ENCODE peak calls at places on chromosomes 4 and X, in nine cellular contexts. J, S, Z, N, D, H, G, I and F are unnamed samples. For H3K27me3, the result is how much of the 10 kb centered on the place peaks cover.

GRCh38 chr4:5893013-5893580 is at the start of gene CRMP1:
- DNase-seq in J (no peak), S (no peak), Z (no peak), N (no peak), D (no peak), H (no peak), G (no peak), I (peak), F (no peak)

GRCh38 chr4:106818764-106819163 is 217.3 kb downstream of the DKK2 start:
- DNase-seq in J (no peak), S (no peak), Z (no peak), N (no peak), D (no peak), H (no peak), G (peak), I (no peak), F (no peak)

GRCh38 chrX:135484636-135485289 is 35.7 kb upstream of the INTS6L start:
- DNase-seq in J (no peak), S (peak), Z (no peak), N (peak), D (peak), H (no peak), G (peak), I (peak), F (no peak)

GRCh38 chrX:43849173-43849572 is 33.1 kb downstream of the MAOB start:
- DNase-seq in J (no peak), S (no peak), Z (no peak), N (no peak), D (no peak), H (no peak), G (no peak), I (no peak), F (no peak)

GRCh38 chrX:108396188-108396885 is 41.9 kb downstream of the COL4A6 start:
- DNase-seq in J (no peak), S (no peak), Z (no peak), N (peak), D (no peak), H (no peak), G (no peak), I (peak), F (no peak)

GRCh38 chrX:139429913-139430312 is 100.6 kb upstream of the F9 start:
- DNase-seq in J (no peak), S (no peak), Z (no peak), N (no peak), D (no peak), H (no peak), G (no peak), I (peak), F (peak)

GRCh38 chr4:158667651-158668198 is 4.0 kb downstream of the C4orf46 start:
- DNase-seq in J (no peak), S (no peak), Z (no peak), N (peak), D (peak), H (no peak), G (peak), I (peak), F (no peak)

GRCh38 chrX:71315917-71316316 is 14.4 kb downstream of the ITGB1BP2 start:
- DNase-seq in J (no peak), S (no peak), Z (no peak), N (peak), D (peak), H (no peak), G (peak), I (no peak), F (no peak)

GRCh38 chr4:5395781-5396180 is 312.6 kb downstream of the EVC2 start:
- DNase-seq in J (no peak), S (no peak), Z (no peak), N (no peak), D (no peak), H (no peak), G (no peak), I (no peak), F (no peak)

GRCh38 chr4:151475338-151475737 is 66.4 kb downstream of the FHIP1A start:
- DNase-seq in J (no peak), S (no peak), Z (no peak), N (no peak), D (no peak), H (no peak), G (no peak), I (no peak), F (no peak)

GRCh38 chr4:1508161-1509160 is 102.2 kb upstream of the NKX1-1 start:
- DNase-seq in J (no peak), S (no peak), Z (no peak), N (no peak), D (no peak), H (peak), G (no peak), I (no peak), F (no peak)

GRCh38 chrX:32116047-32116446 is 1044.2 kb upstream of the FTHL17 start:
- DNase-seq in J (no peak), S (no peak), Z (no peak), N (no peak), D (peak), H (no peak), G (no peak), I (peak), F (no peak)

GRCh38 chr4:833156-833555 is 7.2 kb upstream of the CPLX1 start:
- DNase-seq in J (no peak), S (no peak), Z (no peak), N (no peak), D (no peak), H (peak), G (no peak), I (no peak), F (no peak)

GRCh38 chr4:26087108-26087507 is 173.1 kb downstream of the SMIM20 start:
- DNase-seq in J (no peak), S (no peak), Z (no peak), N (peak), D (no peak), H (no peak), G (no peak), I (no peak), F (no peak)

GRCh38 chr4:108794136-108794535 is 31.3 kb upstream of the ETNPPL start:
- DNase-seq in J (no peak), S (no peak), Z (no peak), N (peak), D (peak), H (no peak), G (no peak), I (no peak), F (no peak)

GRCh38 chrX:39559229-39559628 is 538.5 kb downstream of the BCOR start:
- DNase-seq in J (no peak), S (no peak), Z (no peak), N (peak), D (no peak), H (no peak), G (no peak), I (no peak), F (no peak)

GRCh38 chrX:45775462-45775861 is 574.8 kb upstream of the DIPK2B start:
- DNase-seq in J (no peak), S (no peak), Z (no peak), N (peak), D (no peak), H (no peak), G (peak), I (peak), F (no peak)

GRCh38 chr4:186204611-186205144 is 13.3 kb downstream of the CYP4V2 start:
- DNase-seq in J (no peak), S (no peak), Z (no peak), N (no peak), D (no peak), H (no peak), G (no peak), I (no peak), F (no peak)

GRCh38 chr4:38424171-38424871 is 239.7 kb upstream of the KLF3 start:
- DNase-seq in J (no peak), S (peak), Z (no peak), N (no peak), D (no peak), H (no peak), G (no peak), I (peak), F (peak)

GRCh38 chr4:74630551-74630950 is 163.8 kb downstream of the BTC start:
- DNase-seq in J (no peak), S (no peak), Z (no peak), N (no peak), D (no peak), H (no peak), G (no peak), I (no peak), F (no peak)

GRCh38 chrX:16160729-16161128 is 6.6 kb upstream of the MAGEB17 start:
- DNase-seq in J (no peak), S (no peak), Z (no peak), N (peak), D (peak), H (no peak), G (peak), I (peak), F (no peak)

GRCh38 chr4:147829401-147830101 is 97.7 kb downstream of the ARHGAP10 start:
- DNase-seq in J (no peak), S (no peak), Z (no peak), N (peak), D (peak), H (no peak), G (peak), I (no peak), F (no peak)
- H3K27ac ChIP-seq in J (peak), S (peak), Z (peak), N (peak), D (peak), H (peak), G (no peak), I (no peak), F (no peak)

DNA sequence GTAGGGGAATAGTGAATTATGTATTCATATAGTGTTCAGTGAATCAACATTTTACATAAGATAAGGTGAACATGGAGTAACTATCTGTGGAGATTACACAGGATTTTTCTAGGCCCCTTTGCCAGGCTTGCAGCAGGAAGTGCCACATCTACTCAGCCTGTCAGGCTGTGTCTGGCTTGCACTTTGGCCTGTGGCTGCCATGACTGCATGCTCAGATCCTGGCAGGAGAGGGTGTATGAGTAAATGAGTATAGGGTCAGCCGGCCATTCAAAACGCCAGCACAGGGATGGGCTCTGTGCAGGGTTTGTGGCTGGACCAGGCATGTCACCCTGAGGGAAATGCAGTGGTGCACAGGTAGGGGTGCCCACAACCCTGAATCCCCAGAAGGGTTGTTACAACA is 51.9 kb downstream of the UBQLN2 start:
- DNase-seq in J (no peak), S (no peak), Z (no peak), N (no peak), D (no peak), H (no peak), G (no peak), I (no peak), F (no peak)
- H3K4me3 ChIP-seq in J (no peak), S (no peak), Z (no peak), N (no peak), D (no peak), H (no peak), G (no peak), I (no peak), F (no peak)

GRCh38 chr4:3826247-3827172 is 60.3 kb downstream of the ADRA2C start:
- DNase-seq in J (no peak), S (no peak), Z (no peak), N (no peak), D (no peak), H (no peak), G (no peak), I (no peak), F (no peak)
- H3K27me3 ChIP-seq in J (half or more), S (under half), Z (under half), N (under half), D (under half), H (under half), G (under half), I (under half), F (under half)

DNA sequence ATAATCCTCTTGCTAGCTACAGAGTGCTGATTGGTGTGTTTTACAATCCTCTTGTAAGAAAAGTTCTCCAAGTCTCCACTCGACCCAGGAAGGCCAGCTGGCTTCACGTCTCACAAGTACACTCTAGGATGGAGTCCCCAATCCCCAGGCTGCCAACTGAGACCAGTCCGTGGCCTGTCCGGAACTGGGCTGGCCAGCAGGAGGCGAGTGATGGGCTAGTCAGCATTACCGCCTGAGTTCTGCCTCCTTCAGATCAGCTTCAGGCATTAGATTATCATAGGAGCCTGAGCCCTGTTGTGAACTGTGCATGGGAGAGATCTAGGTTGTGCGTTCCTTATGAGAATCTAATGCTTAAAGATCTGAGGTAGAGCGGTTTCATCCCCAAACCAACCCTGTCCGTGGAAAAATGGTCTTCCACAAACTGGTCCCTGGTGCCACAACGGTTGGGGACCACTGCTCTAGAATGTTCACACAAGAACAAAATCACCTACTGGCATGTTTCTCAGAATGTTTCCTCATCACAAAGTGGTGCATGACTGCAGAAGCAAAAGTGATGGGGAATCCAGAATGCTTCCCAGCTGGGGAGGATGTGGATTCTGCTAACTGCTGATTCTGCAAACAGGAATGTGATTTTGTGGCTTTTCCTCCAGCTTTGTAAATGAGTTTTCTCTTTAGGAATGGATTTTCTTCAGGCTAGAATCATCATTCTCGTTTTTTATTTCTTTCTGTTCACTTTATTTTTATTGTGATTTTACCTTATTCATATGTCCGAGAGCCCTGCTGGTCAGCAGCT is 40.9 kb downstream of the SEPTIN11 start:
- DNase-seq in J (no peak), S (no peak), Z (no peak), N (peak), D (peak), H (no peak), G (peak), I (peak), F (no peak)
- H3K27ac ChIP-seq in J (peak), S (no peak), Z (no peak), N (peak), D (peak), H (no peak), G (peak), I (no peak), F (no peak)

DNA sequence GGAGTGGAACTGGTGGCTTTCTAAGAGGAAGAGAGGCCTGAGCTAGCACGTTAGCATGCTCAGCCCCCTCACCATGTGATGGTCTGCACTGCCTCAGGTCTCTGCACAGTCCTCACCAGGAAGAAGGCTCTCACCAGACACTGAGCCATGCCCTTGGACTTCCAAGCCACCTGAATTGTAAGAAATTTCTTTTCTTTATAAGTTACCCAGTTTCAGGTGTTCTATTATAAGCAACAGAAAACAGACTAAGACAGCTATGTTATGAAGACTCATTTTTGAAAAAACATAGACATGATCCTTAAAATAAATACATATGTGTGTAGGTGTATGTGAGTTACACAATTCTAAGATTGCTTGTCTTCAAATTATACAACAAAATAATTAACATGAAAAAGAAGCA is 74.7 kb downstream of the CEP44 start:
- DNase-seq in J (no peak), S (no peak), Z (no peak), N (no peak), D (no peak), H (no peak), G (no peak), I (no peak), F (no peak)
- H3K4me3 ChIP-seq in J (no peak), S (no peak), Z (no peak), N (no peak), D (no peak), H (no peak), G (no peak), I (no peak), F (no peak)

GRCh38 chr4:54231419-54232150 is 2.5 kb downstream of the PDGFRA start:
- DNase-seq in J (no peak), S (no peak), Z (no peak), N (peak), D (peak), H (peak), G (peak), I (peak), F (no peak)
- H3K27me3 ChIP-seq in J (half or more), S (under half), Z (under half), N (under half), D (under half), H (under half), G (under half), I (under half), F (under half)

DNA sequence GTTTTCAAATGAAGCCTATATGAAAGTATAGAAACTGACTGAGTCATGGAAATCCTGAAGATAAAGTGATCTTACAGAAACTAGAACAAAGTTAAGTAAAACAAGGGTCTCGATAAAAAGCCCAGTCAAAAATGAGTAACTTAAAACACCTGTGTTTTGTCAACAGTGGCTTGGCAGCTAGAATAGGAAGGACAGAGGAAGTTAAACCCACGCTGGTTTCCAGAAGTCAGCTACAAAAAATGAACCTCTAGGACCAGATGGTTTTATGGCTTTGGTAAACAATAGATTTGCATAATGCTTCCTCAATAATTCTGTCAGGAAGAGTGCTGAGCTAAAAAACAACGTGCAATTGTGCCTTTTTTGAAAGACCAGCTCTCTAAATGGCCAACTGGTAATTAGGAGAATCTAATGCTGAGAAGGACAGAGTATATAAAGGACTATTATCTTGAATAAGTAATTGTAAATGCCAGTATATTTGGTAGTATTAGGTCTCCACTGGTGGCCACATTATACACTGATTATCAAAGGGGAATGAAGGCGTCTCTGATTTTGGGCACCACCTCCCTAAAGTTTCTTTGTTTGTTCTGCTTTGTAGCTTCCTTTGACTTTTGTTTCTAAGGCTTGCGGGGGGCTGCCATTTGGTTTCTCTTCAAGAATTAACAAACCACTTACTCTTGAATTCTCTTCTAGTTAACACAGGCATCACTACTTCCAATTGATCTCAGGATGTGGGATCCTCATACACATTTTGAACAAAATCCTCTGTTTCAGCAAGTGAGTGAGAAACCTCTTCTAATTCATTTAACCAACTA is 72.2 kb upstream of the PPP3CA start:
- DNase-seq in J (no peak), S (no peak), Z (no peak), N (peak), D (no peak), H (no peak), G (peak), I (no peak), F (no peak)
- H3K27ac ChIP-seq in J (no peak), S (no peak), Z (no peak), N (no peak), D (no peak), H (no peak), G (no peak), I (no peak), F (no peak)

DNA sequence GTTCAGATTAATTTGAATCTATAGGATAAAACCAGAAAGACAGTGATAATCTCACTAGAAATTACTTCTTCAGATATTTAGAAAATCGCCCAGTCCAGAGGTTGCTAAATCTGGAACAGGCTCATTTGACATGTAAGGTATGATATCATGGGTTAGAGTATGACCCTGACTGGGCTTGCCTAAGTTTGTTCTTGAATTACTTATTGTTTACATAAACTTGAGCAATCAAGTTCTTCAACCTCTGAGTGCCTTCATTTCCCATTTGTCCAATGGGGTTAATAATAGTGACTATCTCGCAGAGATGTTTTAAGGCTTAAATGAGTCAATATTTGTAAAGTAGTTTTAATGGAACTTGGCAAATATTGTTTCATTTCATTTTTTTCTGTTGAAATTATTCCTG is 1947.6 kb upstream of the IGFBP7 start:
- DNase-seq in J (no peak), S (no peak), Z (no peak), N (no peak), D (no peak), H (no peak), G (no peak), I (no peak), F (no peak)
- H3K4me3 ChIP-seq in J (no peak), S (no peak), Z (no peak), N (no peak), D (no peak), H (no peak), G (no peak), I (no peak), F (no peak)

DNA sequence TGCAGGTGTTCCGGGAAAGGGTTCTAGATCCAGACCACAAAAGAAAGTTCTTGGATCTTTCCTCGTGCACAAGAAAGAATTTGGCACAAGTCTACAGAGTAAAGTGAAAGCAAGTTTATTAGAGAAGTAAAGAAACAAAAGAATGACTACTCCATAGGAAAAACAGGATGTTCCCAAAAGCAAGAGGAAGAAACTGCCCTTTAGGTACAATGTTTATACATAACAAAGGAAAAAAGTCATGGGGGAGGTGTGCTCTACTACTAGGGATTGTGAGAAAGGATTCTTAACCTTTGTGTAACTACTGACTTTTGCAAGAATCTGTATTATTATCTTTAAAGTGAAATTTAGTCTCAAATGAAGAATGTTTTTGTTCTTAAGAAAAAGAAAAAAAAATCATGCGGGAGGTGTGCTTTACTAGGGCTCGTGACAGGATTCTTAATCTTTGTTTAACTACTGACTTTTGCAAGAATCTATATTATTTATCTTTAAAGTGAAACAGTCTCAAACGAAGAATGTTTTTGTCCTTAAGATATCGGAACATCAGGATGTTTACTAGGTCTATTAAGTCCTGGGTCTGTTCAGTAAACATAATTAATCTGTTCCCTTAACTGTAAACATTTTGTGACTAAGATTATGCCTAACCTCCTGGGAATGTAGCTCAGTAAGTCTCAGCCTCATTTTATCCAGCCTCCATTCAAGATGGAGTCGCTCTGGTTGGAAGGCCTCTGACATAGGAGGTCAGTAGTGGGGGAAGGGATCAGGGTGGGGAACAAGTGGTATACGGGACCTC is 110.4 kb upstream of the BEND4 start:
- DNase-seq in J (no peak), S (no peak), Z (no peak), N (no peak), D (no peak), H (no peak), G (no peak), I (no peak), F (no peak)
- H3K27me3 ChIP-seq in J (under half), S (under half), Z (under half), N (under half), D (under half), H (under half), G (under half), I (under half), F (under half)